ENCODE peak calls at places on chromosomes 12 and 14, in six cellular contexts. K, N, V, X, Y and C are unnamed samples.

GRCh38 chr12:54304187-54304810 is 3.5 kb upstream of the NFE2 start:
- DNase-seq in K (peak), N (peak), V (peak), X (peak), Y (no peak), C (no peak)

GRCh38 chr14:29521526-29522137 is 406.0 kb downstream of the PRKD1 start:
- DNase-seq in K (no peak), N (peak), V (no peak), X (peak), Y (no peak), C (no peak)

GRCh38 chr14:99024926-99025325 is 247.1 kb downstream of the BCL11B start:
- DNase-seq in K (no peak), N (no peak), V (no peak), X (no peak), Y (no peak), C (no peak)

GRCh38 chr14:22147716-22148115 is 441.3 kb downstream of the DAD1 start:
- DNase-seq in K (no peak), N (peak), V (peak), X (peak), Y (no peak), C (no peak)

GRCh38 chr12:2733493-2734252 is 61.1 kb upstream of the FKBP4 start:
- DNase-seq in K (no peak), N (no peak), V (no peak), X (no peak), Y (no peak), C (no peak)

GRCh38 chr14:72636094-72636493 is 257.8 kb downstream of the DPF3 start:
- DNase-seq in K (no peak), N (no peak), V (no peak), X (peak), Y (no peak), C (no peak)

GRCh38 chr14:92687681-92688433 is 60.6 kb downstream of the LGMN start:
- DNase-seq in K (no peak), N (peak), V (peak), X (no peak), Y (no peak), C (no peak)

GRCh38 chr14:99817331-99817730 is 24.1 kb downstream of the EML1 start:
- DNase-seq in K (no peak), N (no peak), V (no peak), X (no peak), Y (no peak), C (no peak)

GRCh38 chr14:30138517-30138916 is 210.9 kb upstream of the PRKD1 start:
- DNase-seq in K (no peak), N (no peak), V (no peak), X (no peak), Y (peak), C (no peak)